ENCODE peak calls at places on chromosomes 13 and 19, in four cellular contexts. L is neural crest cell, Q is H7, M is globus pallidus. A is an unnamed sample.
A peak's percentile ranks its signal among the peaks of the same experiment; 100 is the strongest.

GRCh38 chr13:21399741-21400140 is 59.4 kb downstream of the ZDHHC20 start:
- DNase-seq in Q (no peak), L (no peak), M (no peak), A (no peak)

GRCh38 chr13:33487575-33488243 is 202.2 kb upstream of the STARD13 start:
- DNase-seq in M (peak; percentile 74), Q (peak; percentile 9), L (no peak), A (no peak)

GRCh38 chr19:16668176-16668575 is 7.2 kb downstream of the TMEM38A start:
- DNase-seq in M (no peak), L (no peak), Q (no peak), A (no peak)

GRCh38 chr13:78589206-78589605 is 14.1 kb downstream of the POU4F1 start:
- DNase-seq in L (peak; percentile 71), M (no peak), Q (peak; percentile 77), A (no peak)

GRCh38 chr19:40530091-40530901 is 46.4 kb upstream of the SHKBP1 start:
- DNase-seq in M (no peak), L (peak; percentile 58), Q (peak; percentile 100), A (peak; percentile 77)

GRCh38 chr13:39374741-39375189 is 228.2 kb downstream of the LHFPL6 start:
- DNase-seq in M (no peak), L (no peak), Q (no peak), A (no peak)

GRCh38 chr13:46964789-46965527 is 68.1 kb upstream of the HTR2A start:
- DNase-seq in M (no peak), Q (no peak), L (no peak), A (no peak)

GRCh38 chr19:3459322-3459881 is 20.9 kb downstream of the SMIM24 start:
- DNase-seq in L (no peak), M (peak; percentile 79), Q (peak; percentile 86), A (peak; percentile 93)

GRCh38 chr19:51551673-51552440 is 19.2 kb upstream of the ZNF175 start:
- DNase-seq in Q (no peak), M (no peak), L (no peak), A (no peak)

GRCh38 chr19:38134538-38135149 is 89.4 kb downstream of the DPF1 start:
- DNase-seq in L (peak; percentile 57), M (no peak), Q (peak; percentile 80), A (peak; percentile 81)

GRCh38 chr19:51654783-51655182 is 8.2 kb upstream of the SIGLEC14 start:
- DNase-seq in M (no peak), L (no peak), Q (no peak), A (peak; percentile 12)

GRCh38 chr19:2315818-2316353 is 7.9 kb upstream of the LINGO3 start:
- DNase-seq in M (peak; percentile 73), Q (peak; percentile 91), L (peak; percentile 75), A (peak; percentile 43)

GRCh38 chr19:7507884-7508283 is 8.0 kb upstream of the ZNF358 start:
- DNase-seq in Q (peak; percentile 93), M (no peak), L (peak; percentile 55), A (peak; percentile 79)

GRCh38 chr13:96044238-96044637 is 9.0 kb downstream of the UGGT2 start:
- DNase-seq in L (no peak), Q (no peak), M (no peak), A (no peak)

GRCh38 chr19:32124585-32124984 is 220.8 kb upstream of the ZNF507 start:
- DNase-seq in Q (no peak), M (no peak), L (no peak), A (no peak)

GRCh38 chr19:44869728-44870470 is 21.2 kb upstream of the TOMM40 start:
- DNase-seq in M (peak; percentile 16), L (no peak), Q (no peak), A (no peak)

GRCh38 chr13:25406377-25406776 is 34.6 kb downstream of the ATP8A2 start:
- DNase-seq in M (no peak), Q (peak; percentile 45), L (no peak), A (peak; percentile 4)

A was measured in A549.